ENCODE peak calls at places on chromosomes 7 and 10, in nine cellular contexts. M is stimulated activated CD4-positive, alpha-beta T cell treated with anti-CD3 and anti-CD28 coated beads, Interleukin-1b, Interleukin-23, amount 100 ng/mL, for 24 hours; Y is NCI-H82; E is H7; B is upper lobe of right lung; H is NCI-H1092 treated with DMSO at 0.1 percent for 48 hours; K is cardiac muscle cell; N is MM.1S; O is NCI-H2081. F is an unnamed sample.

GRCh38 chr10:48464871-48465736 is 139.8 kb downstream of the ARHGAP22 start:
- DNase-seq in K (no peak), N (no peak), H (peak; percentile 10), M (no peak), O (no peak), E (peak; percentile 59), Y (no peak), B (peak; percentile 63), F (peak; percentile 9)

GRCh38 chr7:80584778-80585177 is 53.7 kb upstream of the CD36 start:
- DNase-seq in E (peak; percentile 5), H (no peak), K (peak; percentile 26), O (no peak), Y (peak; percentile 4), N (no peak), B (no peak), M (no peak), F (no peak)

GRCh38 chr10:73810735-73811465 is 498 bp downstream of the NDST2 start:
- DNase-seq in H (peak; percentile 24), N (peak; percentile 34), E (peak; percentile 90), Y (peak; percentile 30), M (peak; percentile 34), K (peak; percentile 28), O (no peak), B (peak; percentile 83), F (no peak)

GRCh38 chr7:39651262-39651661 is 27.9 kb downstream of the RALA start:
- DNase-seq in H (no peak), Y (no peak), E (no peak), O (no peak), M (no peak), B (no peak), N (no peak), K (no peak), F (no peak)

GRCh38 chr10:9621216-9621615 is 1396.5 kb upstream of the CELF2 start:
- DNase-seq in K (no peak), N (no peak), Y (peak; percentile 68), B (no peak), E (no peak), H (no peak), M (no peak), O (no peak), F (no peak)

GRCh38 chr10:59323036-59323459 is 39.3 kb downstream of the FAM13C start:
- DNase-seq in N (no peak), K (no peak), B (no peak), Y (no peak), M (no peak), O (no peak), H (peak; percentile 3), E (no peak), F (no peak)

GRCh38 chr7:1567082-1567771 is 2.6 kb downstream of the PSMG3 start:
- DNase-seq in N (no peak), M (no peak), O (peak; percentile 28), H (no peak), Y (no peak), B (no peak), K (no peak), E (peak; percentile 70), F (no peak)

GRCh38 chr7:24825315-24825917 is 68.2 kb upstream of the GSDME start:
- DNase-seq in O (no peak), Y (no peak), E (no peak), B (no peak), K (no peak), M (no peak), H (no peak), N (no peak), F (no peak)

GRCh38 chr10:43370671-43371215 is 693 bp upstream of the FXYD4 start:
- DNase-seq in B (no peak), M (no peak), K (no peak), E (no peak), O (no peak), Y (no peak), N (no peak), H (no peak), F (no peak)

GRCh38 chr10:105195831-105196230 is 554.7 kb downstream of the SORCS3 start:
- DNase-seq in Y (no peak), K (no peak), N (no peak), E (no peak), H (no peak), M (no peak), O (no peak), B (no peak), F (no peak)

GRCh38 chr10:62850646-62851045 is 34.5 kb upstream of the EGR2 start:
- DNase-seq in B (no peak), O (no peak), Y (no peak), K (no peak), N (peak; percentile 12), M (no peak), E (no peak), H (no peak), F (no peak)

GRCh38 chr7:74272305-74273038 is 16.7 kb upstream of the CLIP2 start:
- DNase-seq in O (no peak), E (peak; percentile 69), K (no peak), N (no peak), M (no peak), B (peak; percentile 88), H (no peak), Y (no peak), F (no peak)

GRCh38 chr10:64115913-64116643 is 594.9 kb downstream of the REEP3 start:
- DNase-seq in O (no peak), M (no peak), K (peak; percentile 59), Y (peak; percentile 55), N (peak; percentile 31), B (no peak), H (peak; percentile 2), E (peak; percentile 59), F (no peak)

GRCh38 chr7:98200364-98200763 is 10.9 kb upstream of the BHLHA15 start:
- DNase-seq in H (no peak), B (no peak), N (peak; percentile 12), Y (no peak), O (no peak), E (no peak), K (no peak), M (no peak), F (no peak)

GRCh38 chr7:100895701-100895955 is at the start of gene ACHE:
- DNase-seq in M (no peak), K (peak; percentile 74), B (no peak), Y (no peak), O (no peak), H (no peak), E (peak; percentile 88), N (no peak), F (no peak)

GRCh38 chr10:28765641-28766040 is 88.3 kb downstream of the BAMBI start:
- DNase-seq in O (no peak), K (no peak), H (no peak), B (no peak), E (no peak), Y (no peak), M (no peak), N (no peak), F (no peak)

GRCh38 chr10:73744690-73744994 is 470 bp downstream of the SEC24C start:
- DNase-seq in E (peak; percentile 69), M (peak; percentile 34), Y (peak; percentile 64), B (no peak), N (peak; percentile 58), H (peak; percentile 30), K (peak; percentile 85), O (no peak), F (no peak)

F was measured in natural killer cell.